ENCODE peak calls at places on chromosomes 11 and 22, in seven cellular contexts. One of them, this sample, is unnamed.

GRCh38 chr11:64844330-64845124 is at the start of gene CDC42BPG:
- DNase-seq in H1: peak; percentile 90
- DNase-seq in MM.1S: peak; percentile 91
- DNase-seq in colonic mucosa: peak; percentile 89
- DNase-seq in GM12878: no peak
- DNase-seq in endothelial cell of umbilical vein: peak; percentile 57
- DNase-seq in adipocyte: peak; percentile 84
- DNase-seq in this sample: no peak

GRCh38 chr11:28964811-28965210 is 856.6 kb downstream of the METTL15 start:
- DNase-seq in H1: no peak
- DNase-seq in MM.1S: no peak
- DNase-seq in colonic mucosa: no peak
- DNase-seq in GM12878: no peak
- DNase-seq in endothelial cell of umbilical vein: no peak
- DNase-seq in adipocyte: peak; percentile 57
- DNase-seq in this sample: peak; percentile 27

GRCh38 chr11:85826096-85826855 is 15.3 kb upstream of the SYTL2 start:
- DNase-seq in H1: no peak
- DNase-seq in MM.1S: peak; percentile 31
- DNase-seq in colonic mucosa: no peak
- DNase-seq in GM12878: no peak
- DNase-seq in endothelial cell of umbilical vein: peak; percentile 19
- DNase-seq in adipocyte: peak; percentile 50
- DNase-seq in this sample: no peak

GRCh38 chr22:43114958-43115357 is 4.4 kb downstream of the BIK start:
- DNase-seq in H1: no peak
- DNase-seq in MM.1S: no peak
- DNase-seq in colonic mucosa: peak; percentile 91
- DNase-seq in GM12878: no peak
- DNase-seq in endothelial cell of umbilical vein: no peak
- DNase-seq in adipocyte: no peak
- DNase-seq in this sample: no peak

GRCh38 chr11:95299078-95299611 is 68.1 kb upstream of the SESN3 start:
- DNase-seq in H1: no peak
- DNase-seq in MM.1S: no peak
- DNase-seq in colonic mucosa: no peak
- DNase-seq in GM12878: no peak
- DNase-seq in endothelial cell of umbilical vein: no peak
- DNase-seq in adipocyte: peak; percentile 13
- DNase-seq in this sample: peak; percentile 81

GRCh38 chr22:44091751-44092150 is 67.6 kb downstream of the PARVB start:
- DNase-seq in H1: no peak
- DNase-seq in MM.1S: no peak
- DNase-seq in colonic mucosa: no peak
- DNase-seq in GM12878: no peak
- DNase-seq in endothelial cell of umbilical vein: no peak
- DNase-seq in adipocyte: no peak
- DNase-seq in this sample: no peak

GRCh38 chr11:46564459-46564858 is 29.4 kb downstream of the AMBRA1 start:
- DNase-seq in H1: no peak
- DNase-seq in MM.1S: no peak
- DNase-seq in colonic mucosa: no peak
- DNase-seq in GM12878: no peak
- DNase-seq in endothelial cell of umbilical vein: peak; percentile 40
- DNase-seq in adipocyte: peak; percentile 46
- DNase-seq in this sample: peak; percentile 64

GRCh38 chr22:47276219-47276843 is 513.9 kb downstream of the TBC1D22A start:
- DNase-seq in H1: no peak
- DNase-seq in MM.1S: no peak
- DNase-seq in colonic mucosa: no peak
- DNase-seq in GM12878: no peak
- DNase-seq in endothelial cell of umbilical vein: no peak
- DNase-seq in adipocyte: no peak
- DNase-seq in this sample: no peak

GRCh38 chr11:206516-207212 is 535 bp downstream of the BET1L start:
- DNase-seq in H1: peak; percentile 50
- DNase-seq in MM.1S: no peak
- DNase-seq in colonic mucosa: peak; percentile 59
- DNase-seq in GM12878: no peak
- DNase-seq in endothelial cell of umbilical vein: peak; percentile 37
- DNase-seq in adipocyte: peak; percentile 53
- DNase-seq in this sample: no peak

GRCh38 chr11:73190557-73190885 is 27.6 kb upstream of the P2RY2 start:
- DNase-seq in H1: no peak
- DNase-seq in MM.1S: no peak
- DNase-seq in colonic mucosa: no peak
- DNase-seq in GM12878: no peak
- DNase-seq in endothelial cell of umbilical vein: no peak
- DNase-seq in adipocyte: no peak
- DNase-seq in this sample: no peak

GRCh38 chr11:123833095-123833494 is 26.9 kb upstream of the OR6M1 start:
- DNase-seq in H1: no peak
- DNase-seq in MM.1S: no peak
- DNase-seq in colonic mucosa: no peak
- DNase-seq in GM12878: no peak
- DNase-seq in endothelial cell of umbilical vein: no peak
- DNase-seq in adipocyte: no peak
- DNase-seq in this sample: no peak

GRCh38 chr11:21988477-21988876 is 204.4 kb upstream of the ANO5 start:
- DNase-seq in H1: no peak
- DNase-seq in MM.1S: peak; percentile 21
- DNase-seq in colonic mucosa: no peak
- DNase-seq in GM12878: no peak
- DNase-seq in endothelial cell of umbilical vein: no peak
- DNase-seq in adipocyte: no peak
- DNase-seq in this sample: no peak

GRCh38 chr22:37063436-37064420 is 12.2 kb downstream of the KCTD17 start:
- DNase-seq in H1: no peak
- DNase-seq in MM.1S: no peak
- DNase-seq in colonic mucosa: peak; percentile 63
- DNase-seq in GM12878: no peak
- DNase-seq in endothelial cell of umbilical vein: no peak
- DNase-seq in adipocyte: no peak
- DNase-seq in this sample: no peak

GRCh38 chr11:134612416-134613030 is 200.5 kb upstream of the B3GAT1 start:
- DNase-seq in H1: peak; percentile 29
- DNase-seq in MM.1S: no peak
- DNase-seq in colonic mucosa: no peak
- DNase-seq in GM12878: no peak
- DNase-seq in endothelial cell of umbilical vein: no peak
- DNase-seq in adipocyte: no peak
- DNase-seq in this sample: no peak

GRCh38 chr11:14443642-14444041 is 56.0 kb downstream of the COPB1 start:
- DNase-seq in H1: no peak
- DNase-seq in MM.1S: no peak
- DNase-seq in colonic mucosa: peak; percentile 46
- DNase-seq in GM12878: no peak
- DNase-seq in endothelial cell of umbilical vein: no peak
- DNase-seq in adipocyte: peak; percentile 34
- DNase-seq in this sample: peak; percentile 46

GRCh38 chr11:11668781-11669180 is 47.0 kb upstream of the GALNT18 start:
- DNase-seq in H1: no peak
- DNase-seq in MM.1S: no peak
- DNase-seq in colonic mucosa: no peak
- DNase-seq in GM12878: no peak
- DNase-seq in endothelial cell of umbilical vein: no peak
- DNase-seq in adipocyte: no peak
- DNase-seq in this sample: no peak

GRCh38 chr22:23767673-23768548 is at the start of gene CHCHD10:
- DNase-seq in H1: peak; percentile 96
- DNase-seq in MM.1S: peak; percentile 78
- DNase-seq in colonic mucosa: peak; percentile 90
- DNase-seq in GM12878: no peak
- DNase-seq in endothelial cell of umbilical vein: peak; percentile 73
- DNase-seq in adipocyte: peak; percentile 87
- DNase-seq in this sample: no peak

GRCh38 chr11:12077535-12078280 is 32.7 kb upstream of the MICAL2 start:
- DNase-seq in H1: no peak
- DNase-seq in MM.1S: no peak
- DNase-seq in colonic mucosa: no peak
- DNase-seq in GM12878: no peak
- DNase-seq in endothelial cell of umbilical vein: no peak
- DNase-seq in adipocyte: peak; percentile 35
- DNase-seq in this sample: peak; percentile 67

GRCh38 chr11:64849600-64850356 is 5.3 kb upstream of the CDC42BPG start:
- DNase-seq in H1: no peak
- DNase-seq in MM.1S: no peak
- DNase-seq in colonic mucosa: no peak
- DNase-seq in GM12878: no peak
- DNase-seq in endothelial cell of umbilical vein: no peak
- DNase-seq in adipocyte: no peak
- DNase-seq in this sample: no peak

GRCh38 chr11:87260811-87261210 is 223.1 kb downstream of the TMEM135 start:
- DNase-seq in H1: no peak
- DNase-seq in MM.1S: no peak
- DNase-seq in colonic mucosa: no peak
- DNase-seq in GM12878: no peak
- DNase-seq in endothelial cell of umbilical vein: peak; percentile 76
- DNase-seq in adipocyte: peak; percentile 51
- DNase-seq in this sample: peak; percentile 33

GRCh38 chr11:73218106-73218829 is at the start of gene P2RY2:
- DNase-seq in H1: peak; percentile 91
- DNase-seq in MM.1S: peak; percentile 71
- DNase-seq in colonic mucosa: peak; percentile 93
- DNase-seq in GM12878: no peak
- DNase-seq in endothelial cell of umbilical vein: peak; percentile 59
- DNase-seq in adipocyte: peak; percentile 63
- DNase-seq in this sample: peak; percentile 10

GRCh38 chr11:125201525-125202121 is 37.1 kb downstream of the PKNOX2 start:
- DNase-seq in H1: no peak
- DNase-seq in MM.1S: no peak
- DNase-seq in colonic mucosa: no peak
- DNase-seq in GM12878: no peak
- DNase-seq in endothelial cell of umbilical vein: peak; percentile 90
- DNase-seq in adipocyte: no peak
- DNase-seq in this sample: peak; percentile 53

GRCh38 chr22:36238348-36239149 is 778 bp downstream of the APOL2 start:
- DNase-seq in H1: no peak
- DNase-seq in MM.1S: peak; percentile 22
- DNase-seq in colonic mucosa: peak; percentile 45
- DNase-seq in GM12878: no peak
- DNase-seq in endothelial cell of umbilical vein: peak; percentile 53
- DNase-seq in adipocyte: peak; percentile 56
- DNase-seq in this sample: no peak

GRCh38 chr11:129996113-129996870 is 6.3 kb downstream of the PRDM10 start:
- DNase-seq in H1: no peak
- DNase-seq in MM.1S: no peak
- DNase-seq in colonic mucosa: peak; percentile 21
- DNase-seq in GM12878: no peak
- DNase-seq in endothelial cell of umbilical vein: peak; percentile 16
- DNase-seq in adipocyte: no peak
- DNase-seq in this sample: no peak

GRCh38 chr11:129989437-129989836 is 13.2 kb downstream of the PRDM10 start:
- DNase-seq in H1: no peak
- DNase-seq in MM.1S: no peak
- DNase-seq in colonic mucosa: peak; percentile 41
- DNase-seq in GM12878: no peak
- DNase-seq in endothelial cell of umbilical vein: no peak
- DNase-seq in adipocyte: no peak
- DNase-seq in this sample: no peak

GRCh38 chr11:129987950-129988349 is 14.7 kb downstream of the PRDM10 start:
- DNase-seq in H1: no peak
- DNase-seq in MM.1S: no peak
- DNase-seq in colonic mucosa: no peak
- DNase-seq in GM12878: no peak
- DNase-seq in endothelial cell of umbilical vein: no peak
- DNase-seq in adipocyte: no peak
- DNase-seq in this sample: no peak

GRCh38 chr11:129995163-129995562 is 7.5 kb downstream of the PRDM10 start:
- DNase-seq in H1: no peak
- DNase-seq in MM.1S: no peak
- DNase-seq in colonic mucosa: no peak
- DNase-seq in GM12878: no peak
- DNase-seq in endothelial cell of umbilical vein: no peak
- DNase-seq in adipocyte: no peak
- DNase-seq in this sample: no peak

GRCh38 chr11:129992161-129992944 is 10.3 kb downstream of the PRDM10 start:
- DNase-seq in H1: peak; percentile 56
- DNase-seq in MM.1S: no peak
- DNase-seq in colonic mucosa: peak; percentile 64
- DNase-seq in GM12878: no peak
- DNase-seq in endothelial cell of umbilical vein: peak; percentile 31
- DNase-seq in adipocyte: no peak
- DNase-seq in this sample: peak; percentile 33
- H3K9ac ChIP-seq in H1: no peak overlapping the region
- H3K9ac ChIP-seq in MM.1S: no peak overlapping the region
- H3K9ac ChIP-seq in colonic mucosa: peak overlapping the region; percentile 36
- H3K9ac ChIP-seq in GM12878: no peak overlapping the region
- H3K9ac ChIP-seq in endothelial cell of umbilical vein: no peak overlapping the region
- H3K9ac ChIP-seq in adipocyte: no peak overlapping the region
- H3K9ac ChIP-seq in this sample: no peak overlapping the region

GRCh38 chr11:26916805-26917204 is 77.1 kb upstream of the FIBIN start:
- DNase-seq in H1: no peak
- DNase-seq in MM.1S: no peak
- DNase-seq in colonic mucosa: no peak
- DNase-seq in GM12878: no peak
- DNase-seq in endothelial cell of umbilical vein: no peak
- DNase-seq in adipocyte: no peak
- DNase-seq in this sample: peak; percentile 15
- H3K4me1 ChIP-seq in H1: peaks cover 4% of the 10 kb centered on the region
- H3K4me1 ChIP-seq in MM.1S: peaks cover 21% of the 10 kb centered on the region
- H3K4me1 ChIP-seq in colonic mucosa: no peaks in the 10 kb centered on the region
- H3K4me1 ChIP-seq in GM12878: no peaks in the 10 kb centered on the region
- H3K4me1 ChIP-seq in endothelial cell of umbilical vein: no peaks in the 10 kb centered on the region
- H3K4me1 ChIP-seq in adipocyte: peaks cover 3% of the 10 kb centered on the region
- H3K4me1 ChIP-seq in this sample: no peaks in the 10 kb centered on the region

DNA sequence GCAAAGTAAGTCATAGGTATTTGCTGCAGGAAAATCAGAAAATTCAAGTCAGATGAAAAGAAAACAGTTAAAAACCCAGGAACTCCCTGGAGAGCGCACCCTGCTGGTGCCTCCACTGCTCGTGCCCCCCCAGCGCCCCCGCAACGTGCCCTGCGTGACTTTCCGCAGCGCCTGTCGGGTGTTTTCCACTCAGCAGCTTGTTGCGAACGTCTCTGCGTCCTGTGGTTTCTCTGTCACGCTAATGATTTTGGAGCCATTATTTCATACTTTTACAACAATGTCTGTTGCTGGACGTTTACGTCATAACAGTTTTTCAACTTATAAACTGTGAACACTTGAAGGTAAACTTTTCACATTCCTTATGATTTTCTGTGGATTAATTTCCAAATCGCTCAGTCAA is 5.0 kb downstream of the CRELD2 start:
- DNase-seq in H1: no peak
- DNase-seq in MM.1S: no peak
- DNase-seq in colonic mucosa: no peak
- DNase-seq in GM12878: no peak
- DNase-seq in endothelial cell of umbilical vein: no peak
- DNase-seq in adipocyte: no peak
- DNase-seq in this sample: no peak
- H3K9ac ChIP-seq in H1: no peak overlapping the region
- H3K9ac ChIP-seq in MM.1S: no peak overlapping the region
- H3K9ac ChIP-seq in colonic mucosa: no peak overlapping the region
- H3K9ac ChIP-seq in GM12878: no peak overlapping the region
- H3K9ac ChIP-seq in endothelial cell of umbilical vein: no peak overlapping the region
- H3K9ac ChIP-seq in adipocyte: no peak overlapping the region
- H3K9ac ChIP-seq in this sample: no peak overlapping the region

DNA sequence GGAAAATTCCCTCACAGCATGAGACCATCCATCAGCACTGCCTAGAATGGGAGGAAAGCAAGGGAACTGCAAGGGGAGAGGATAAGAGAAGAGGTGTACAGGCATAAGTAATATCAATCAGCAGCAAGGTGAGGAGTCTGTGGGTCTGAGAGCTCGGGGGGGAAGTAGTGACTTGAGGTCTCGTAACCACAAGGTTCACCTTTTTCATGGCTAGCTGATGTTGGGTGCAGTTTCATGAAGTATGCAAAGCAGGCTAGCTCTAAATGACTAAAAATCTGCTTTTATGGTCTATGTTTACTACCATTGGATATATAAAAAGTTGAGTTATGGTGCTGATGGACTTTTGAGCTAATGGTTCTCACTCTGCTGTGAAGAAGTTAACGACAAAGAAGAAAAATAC is 35.8 kb downstream of the OR4C6 start:
- DNase-seq in H1: no peak
- DNase-seq in MM.1S: no peak
- DNase-seq in colonic mucosa: no peak
- DNase-seq in GM12878: no peak
- DNase-seq in endothelial cell of umbilical vein: no peak
- DNase-seq in adipocyte: no peak
- DNase-seq in this sample: no peak
- H3K4me1 ChIP-seq in H1: no peaks in the 10 kb centered on the region
- H3K4me1 ChIP-seq in MM.1S: no peaks in the 10 kb centered on the region
- H3K4me1 ChIP-seq in colonic mucosa: no peaks in the 10 kb centered on the region
- H3K4me1 ChIP-seq in GM12878: no peaks in the 10 kb centered on the region
- H3K4me1 ChIP-seq in endothelial cell of umbilical vein: no peaks in the 10 kb centered on the region
- H3K4me1 ChIP-seq in adipocyte: no peaks in the 10 kb centered on the region
- H3K4me1 ChIP-seq in this sample: no peaks in the 10 kb centered on the region